ENCODE peak calls at places on chromosomes 16 and 17, in seven cellular contexts. H is heart left ventricle, D is esophagus muscularis mucosa, I is body of pancreas, P is transverse colon, E is lower leg skin, Y is esophagus squamous epithelium. N is an unnamed sample.

GRCh38 chr17:44798352-44798751 is 31.7 kb downstream of the GJC1 start:
- DNase-seq in P (no peak), Y (no peak), I (no peak), H (no peak), E (no peak), D (no peak), N (no peak)

GRCh38 chr16:56279132-56279531 is 87.8 kb downstream of the GNAO1 start:
- DNase-seq in I (no peak), Y (no peak), H (no peak), D (no peak), P (peak), E (no peak), N (no peak)

GRCh38 chr16:56269824-56270684 is 78.8 kb downstream of the GNAO1 start:
- DNase-seq in P (peak), H (no peak), D (no peak), E (no peak), I (peak), Y (no peak), N (no peak)

GRCh38 chr16:64321881-64322280 is 800.0 kb downstream of the CDH11 start:
- DNase-seq in D (no peak), H (no peak), I (no peak), Y (no peak), P (no peak), E (no peak), N (no peak)

GRCh38 chr16:424623-425081 is 797 bp upstream of the RAB11FIP3 start:
- DNase-seq in I (peak), Y (no peak), E (peak), D (no peak), P (peak), H (peak), N (peak)

GRCh38 chr16:24838554-24839266 is 7.1 kb upstream of the SLC5A11 start:
- DNase-seq in E (peak), I (peak), Y (no peak), D (no peak), H (no peak), P (peak), N (no peak)

GRCh38 chr17:72151565-72152391 is 31.0 kb downstream of the SOX9 start:
- DNase-seq in H (no peak), I (peak), D (no peak), Y (no peak), E (no peak), P (peak), N (no peak)

GRCh38 chr17:73571524-73572130 is 72.6 kb downstream of the SDK2 start:
- DNase-seq in P (no peak), H (peak), Y (no peak), I (no peak), E (no peak), D (no peak), N (no peak)

GRCh38 chr17:66652840-66653507 is 181.9 kb upstream of the CACNG5 start:
- DNase-seq in Y (no peak), P (no peak), I (no peak), E (no peak), D (no peak), H (no peak), N (no peak)

GRCh38 chr17:67821871-67822367 is 3.4 kb upstream of the BPTF start:
- DNase-seq in I (no peak), H (no peak), D (peak), E (peak), P (no peak), Y (no peak), N (no peak)

GRCh38 chr17:78101112-78101511 is 27.4 kb downstream of the TMC6 start:
- DNase-seq in E (no peak), Y (no peak), H (no peak), D (no peak), P (no peak), I (no peak), N (no peak)

GRCh38 chr17:37405955-37406634 is 541 bp downstream of the ACACA start:
- DNase-seq in E (no peak), P (no peak), D (peak), H (no peak), I (no peak), Y (no peak), N (no peak)

GRCh38 chr16:63337264-63337663 is 1301.0 kb upstream of the CDH8 start:
- DNase-seq in Y (no peak), P (no peak), E (no peak), I (peak), H (no peak), D (no peak), N (no peak)

GRCh38 chr17:35588196-35588920 is 1.2 kb downstream of the AP2B1 start:
- DNase-seq in P (no peak), I (no peak), Y (no peak), E (no peak), H (no peak), D (no peak), N (no peak)

GRCh38 chr17:31393749-31394146 is 2.3 kb downstream of the RAB11FIP4 start:
- DNase-seq in P (no peak), D (peak), H (no peak), Y (no peak), I (no peak), E (peak), N (no peak)

GRCh38 chr16:15873737-15874136 is 14.7 kb downstream of the CEP20 start:
- DNase-seq in I (no peak), E (no peak), Y (no peak), H (no peak), P (no peak), D (no peak), N (no peak)

GRCh38 chr17:81869221-81870154 is 1.6 kb downstream of the ARHGDIA start:
- DNase-seq in P (peak), E (no peak), D (no peak), Y (no peak), I (peak), H (peak), N (peak)

GRCh38 chr17:72603346-72604242 is 482.8 kb downstream of the SOX9 start:
- DNase-seq in H (no peak), Y (no peak), D (no peak), I (no peak), P (no peak), E (no peak), N (no peak)

GRCh38 chr17:42135664-42136653 is 13.4 kb downstream of the HSPB9 start:
- DNase-seq in Y (no peak), E (no peak), P (peak), I (peak), D (no peak), H (peak), N (no peak)

GRCh38 chr17:71142333-71142732 is 973.0 kb downstream of the KCNJ2 start:
- DNase-seq in I (no peak), D (no peak), H (no peak), P (no peak), E (no peak), Y (no peak), N (no peak)

GRCh38 chr16:13049688-13050087 is 148.3 kb downstream of the SHISA9 start:
- DNase-seq in Y (no peak), I (no peak), D (no peak), H (no peak), P (no peak), E (no peak), N (no peak)

GRCh38 chr16:81716478-81717210 is 62.4 kb upstream of the PLCG2 start:
- DNase-seq in P (no peak), E (no peak), H (no peak), D (no peak), I (no peak), Y (no peak), N (no peak)

GRCh38 chr17:45791935-45792334 is 7.8 kb downstream of the CRHR1 start:
- DNase-seq in D (no peak), H (no peak), P (no peak), Y (no peak), E (no peak), I (peak), N (no peak)

GRCh38 chr16:65547799-65548446 is 426.1 kb upstream of the CDH11 start:
- DNase-seq in H (no peak), P (no peak), Y (no peak), I (no peak), E (no peak), D (no peak), N (no peak)

GRCh38 chr17:62875296-62875695 is 67.2 kb upstream of the MARCHF10 start:
- DNase-seq in P (no peak), E (no peak), D (no peak), I (no peak), Y (no peak), H (no peak), N (no peak)

GRCh38 chr16:66166451-66166850 is 200.0 kb upstream of the CDH5 start:
- DNase-seq in P (no peak), H (no peak), Y (no peak), D (no peak), E (no peak), I (no peak), N (no peak)

GRCh38 chr17:27269978-27270377 is 23.9 kb upstream of the WSB1 start:
- DNase-seq in I (no peak), P (no peak), D (no peak), Y (no peak), E (no peak), H (no peak), N (no peak)

GRCh38 chr17:19327039-19327776 is 35.3 kb downstream of the B9D1 start:
- DNase-seq in P (no peak), D (no peak), H (no peak), Y (no peak), I (no peak), E (no peak), N (no peak)

GRCh38 chr17:56213031-56213430 is 59.8 kb downstream of the ANKFN1 start:
- DNase-seq in Y (no peak), I (no peak), D (no peak), E (no peak), P (no peak), H (no peak), N (no peak)

GRCh38 chr16:11671271-11671670 is 3.0 kb downstream of the SNN start:
- DNase-seq in D (no peak), H (peak), Y (no peak), I (no peak), P (no peak), E (no peak), N (no peak)

GRCh38 chr16:11668590-11669379 is 530 bp downstream of the SNN start:
- DNase-seq in H (peak), E (no peak), D (no peak), I (no peak), Y (no peak), P (no peak), N (peak)

GRCh38 chr16:11670171-11671131 is 2.2 kb downstream of the SNN start:
- DNase-seq in D (no peak), E (no peak), Y (no peak), P (no peak), I (no peak), H (peak), N (no peak)

GRCh38 chr16:11667824-11668589 is at the start of gene SNN:
- DNase-seq in I (peak), D (peak), Y (no peak), P (peak), H (peak), E (peak), N (peak)

DNA sequence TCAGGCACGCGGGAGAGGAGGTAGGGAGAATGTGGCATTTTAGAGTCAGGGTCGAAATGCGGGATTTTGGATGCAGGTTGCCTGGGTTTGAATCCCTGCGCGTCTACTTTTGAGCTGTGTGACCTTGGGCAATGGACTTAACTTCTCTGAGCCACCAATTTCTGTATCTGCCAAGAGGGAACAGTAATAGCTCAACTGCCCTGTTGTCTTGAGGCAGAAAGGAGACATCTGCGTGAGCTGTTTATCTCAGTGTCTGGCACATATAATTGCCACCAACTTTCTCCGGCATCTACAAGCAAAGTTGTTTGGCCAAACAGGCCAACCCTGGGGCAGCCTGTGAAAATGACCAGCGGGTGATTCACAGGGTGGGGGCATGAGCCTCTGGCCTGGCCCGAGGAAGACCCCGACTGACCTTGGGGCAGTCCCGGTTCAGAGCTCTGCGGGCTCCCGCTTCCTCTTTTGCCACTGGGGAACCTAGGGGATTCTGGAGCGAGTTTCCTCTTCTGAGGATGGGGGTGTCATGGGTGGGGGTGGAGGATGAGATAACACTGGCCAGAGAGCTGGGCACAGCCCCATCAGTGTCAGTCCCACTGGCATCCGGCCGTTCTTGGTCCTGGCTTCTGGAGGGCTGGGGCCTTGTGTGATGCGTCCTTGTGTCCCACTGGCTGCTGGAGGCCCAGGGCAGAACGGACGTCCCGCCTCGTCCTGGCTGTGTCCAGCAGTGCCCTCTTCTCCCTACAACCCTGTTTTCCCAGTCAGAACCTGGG is 1.3 kb downstream of the SNN start:
- DNase-seq in E (peak), Y (no peak), D (no peak), I (peak), H (peak), P (peak), N (peak)
- TF ChIP-seq POLR2A in E (no peak), Y (no peak), D (no peak), I (no peak), H (no peak), P (no peak), N (no peak)

GRCh38 chr16:2465653-2466415 is 5.3 kb upstream of the NTN3 start:
- DNase-seq in P (no peak), H (no peak), Y (no peak), E (no peak), D (no peak), I (no peak), N (no peak)

GRCh38 chr16:2468725-2469398 is 2.2 kb upstream of the NTN3 start:
- DNase-seq in E (no peak), H (peak), Y (no peak), P (no peak), D (no peak), I (no peak), N (no peak)

GRCh38 chr16:2468142-2468724 is 2.9 kb upstream of the NTN3 start:
- DNase-seq in D (no peak), Y (no peak), P (no peak), I (no peak), H (peak), E (no peak), N (no peak)

GRCh38 chr16:2466667-2467300 is 4.3 kb upstream of the NTN3 start:
- DNase-seq in E (no peak), H (peak), I (no peak), Y (no peak), D (no peak), P (no peak), N (no peak)

DNA sequence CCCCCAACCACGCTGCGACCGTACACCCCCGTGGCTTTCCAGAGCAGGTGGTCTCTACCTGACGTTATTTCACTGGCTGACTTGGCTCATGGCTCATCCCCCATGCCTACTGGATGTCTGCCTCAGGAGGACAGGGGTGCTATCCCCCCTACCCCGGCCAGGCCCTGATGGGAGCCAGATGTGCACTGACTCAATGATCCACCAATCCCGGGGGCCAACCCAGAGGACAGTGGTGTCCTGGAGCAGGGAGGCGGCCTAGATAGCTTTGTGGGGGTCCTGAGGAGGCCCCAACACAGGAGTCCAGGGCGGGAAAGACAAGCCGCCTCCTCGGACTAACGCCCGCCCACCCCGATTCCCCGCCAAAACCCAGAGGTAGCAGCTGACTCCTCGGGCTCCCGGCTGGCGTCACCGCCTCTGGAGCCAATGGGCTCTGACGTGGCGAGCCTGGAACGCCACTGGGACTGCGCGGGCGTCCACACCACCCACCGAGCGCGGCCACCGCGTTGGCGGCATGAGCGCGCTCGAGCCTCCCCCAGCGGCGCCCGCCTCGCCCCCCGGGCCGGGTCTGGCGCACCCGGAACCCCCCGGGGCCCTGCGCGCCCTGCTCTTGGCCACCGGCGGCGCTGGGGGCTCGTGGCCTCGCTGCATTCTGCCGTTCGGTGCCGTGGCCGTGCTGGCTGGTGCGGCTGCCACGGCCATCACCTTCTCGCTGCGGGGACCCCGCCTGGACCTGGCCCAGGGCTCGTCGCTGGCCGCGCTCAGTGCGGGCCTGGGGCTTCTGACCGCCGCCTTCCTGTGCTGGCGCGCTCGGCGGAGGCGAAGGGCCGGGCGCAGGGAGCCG is 3.6 kb upstream of the NTN3 start:
- DNase-seq in P (peak), D (no peak), I (peak), Y (no peak), H (peak), E (peak), N (peak)
- H3K4me3 ChIP-seq in P (peak), D (peak), I (no peak), Y (peak), H (peak), E (peak), N (peak)

GRCh38 chr17:75752405-75753192 is 12.4 kb downstream of the GALK1 start:
- DNase-seq in I (no peak), Y (no peak), D (no peak), E (no peak), H (no peak), P (no peak), N (no peak)
- TF ChIP-seq CTCF in I (no peak), Y (no peak), D (no peak), E (no peak), H (no peak), P (no peak), N (no peak)

GRCh38 chr17:59106463-59107305 is at the start of gene TRIM37:
- DNase-seq in H (peak), I (peak), P (peak), D (peak), Y (peak), E (peak), N (peak)
- TF ChIP-seq POLR2A in H (no peak), I (peak), P (peak), D (peak), Y (no peak), E (no peak), N (peak)

DNA sequence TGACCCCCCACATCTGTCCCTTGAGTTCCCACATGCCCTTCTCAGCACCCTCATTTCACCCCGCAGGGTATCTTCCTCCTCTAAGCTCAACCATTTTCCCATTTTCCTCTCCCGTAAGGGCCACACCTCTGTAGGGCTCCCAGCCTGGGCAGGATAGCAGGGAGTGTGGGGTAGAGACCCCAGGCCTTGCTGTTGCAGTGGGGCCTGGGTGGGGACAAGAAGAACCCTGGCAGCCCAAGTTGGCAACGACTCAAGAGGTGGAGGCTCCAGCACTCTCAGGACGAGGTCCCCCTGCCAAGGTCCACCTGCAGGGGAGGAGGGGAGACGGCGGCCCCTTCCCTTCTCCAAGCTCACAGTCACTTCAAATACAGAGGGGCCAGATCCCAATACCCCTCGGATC is 2.0 kb upstream of the TMEM92 start:
- DNase-seq in I (no peak), P (peak), Y (no peak), H (no peak), E (peak), D (no peak), N (peak)
- H3K4me3 ChIP-seq in I (no peak), P (no peak), Y (no peak), H (peak), E (no peak), D (peak), N (peak)

GRCh38 chr16:67943256-67943618 is 683 bp downstream of the LCAT start:
- DNase-seq in I (no peak), D (no peak), P (no peak), H (no peak), E (no peak), Y (no peak), N (no peak)

GRCh38 chr16:67942510-67943255 is 1.2 kb downstream of the LCAT start:
- DNase-seq in Y (no peak), I (no peak), D (no peak), E (no peak), P (no peak), H (peak), N (no peak)

GRCh38 chr16:67940436-67941089 is 3.4 kb downstream of the LCAT start:
- DNase-seq in I (no peak), D (no peak), E (no peak), P (no peak), H (no peak), Y (no peak), N (no peak)

GRCh38 chr16:67941469-67942199 is 2.3 kb downstream of the LCAT start:
- DNase-seq in P (no peak), D (no peak), H (no peak), E (no peak), Y (no peak), I (no peak), N (no peak)

GRCh38 chr16:67942200-67942509 is 1.8 kb downstream of the LCAT start:
- DNase-seq in P (no peak), Y (no peak), I (no peak), D (no peak), H (no peak), E (no peak), N (no peak)
- TF ChIP-seq CTCF in P (peak), Y (peak), I (peak), D (peak), H (peak), E (no peak), N (no peak)